ENCODE peak calls at places on chromosome 4, in five cellular contexts. One of them, this sample, is unnamed.

GRCh38 chr4:114734581-114734980 is 136.0 kb downstream of the UGT8 start:
- DNase-seq in fibroblast of lung: peak
- DNase-seq in ovary: no peak
- DNase-seq in NB4: no peak
- DNase-seq in pancreas: no peak
- DNase-seq in this sample: no peak

GRCh38 chr4:40887690-40888089 is 137.9 kb downstream of the NSUN7 start:
- DNase-seq in fibroblast of lung: peak
- DNase-seq in ovary: no peak
- DNase-seq in NB4: peak
- DNase-seq in pancreas: no peak
- DNase-seq in this sample: no peak

GRCh38 chr4:15677507-15677988 is 4.1 kb upstream of the FAM200B start:
- DNase-seq in fibroblast of lung: peak
- DNase-seq in ovary: no peak
- DNase-seq in NB4: no peak
- DNase-seq in pancreas: peak
- DNase-seq in this sample: no peak

GRCh38 chr4:153204247-153205027 is at the start of gene TRIM2:
- DNase-seq in fibroblast of lung: peak
- DNase-seq in ovary: peak
- DNase-seq in NB4: no peak
- DNase-seq in pancreas: peak
- DNase-seq in this sample: no peak

GRCh38 chr4:141391293-141391692 is 170.6 kb downstream of the ZNF330 start:
- DNase-seq in fibroblast of lung: peak
- DNase-seq in ovary: no peak
- DNase-seq in NB4: no peak
- DNase-seq in pancreas: no peak
- DNase-seq in this sample: no peak

GRCh38 chr4:121597346-121597934 is 99.3 kb downstream of the ANXA5 start:
- DNase-seq in fibroblast of lung: peak
- DNase-seq in ovary: no peak
- DNase-seq in NB4: no peak
- DNase-seq in pancreas: no peak
- DNase-seq in this sample: no peak

GRCh38 chr4:127219247-127219646 is 413.5 kb upstream of the INTU start:
- DNase-seq in fibroblast of lung: no peak
- DNase-seq in ovary: no peak
- DNase-seq in NB4: no peak
- DNase-seq in pancreas: no peak
- DNase-seq in this sample: no peak

GRCh38 chr4:38366451-38366850 is 297.5 kb upstream of the KLF3 start:
- DNase-seq in fibroblast of lung: peak
- DNase-seq in ovary: no peak
- DNase-seq in NB4: no peak
- DNase-seq in pancreas: no peak
- DNase-seq in this sample: no peak

GRCh38 chr4:156677136-156677535 is 294.5 kb downstream of the PDGFC start:
- DNase-seq in fibroblast of lung: peak
- DNase-seq in ovary: no peak
- DNase-seq in NB4: peak
- DNase-seq in pancreas: no peak
- DNase-seq in this sample: peak

GRCh38 chr4:70601422-70602039 is 9.5 kb downstream of the AMBN start:
- DNase-seq in fibroblast of lung: peak
- DNase-seq in ovary: no peak
- DNase-seq in NB4: peak
- DNase-seq in pancreas: peak
- DNase-seq in this sample: peak

GRCh38 chr4:163251204-163251603 is 81.2 kb downstream of the NPY1R start:
- DNase-seq in fibroblast of lung: no peak
- DNase-seq in ovary: no peak
- DNase-seq in NB4: peak
- DNase-seq in pancreas: no peak
- DNase-seq in this sample: no peak

GRCh38 chr4:14176613-14177012 is 549.1 kb upstream of the BOD1L1 start:
- DNase-seq in fibroblast of lung: no peak
- DNase-seq in ovary: no peak
- DNase-seq in NB4: no peak
- DNase-seq in pancreas: no peak
- DNase-seq in this sample: no peak

GRCh38 chr4:7785017-7785416 is 154.6 kb downstream of the AFAP1 start:
- DNase-seq in fibroblast of lung: peak
- DNase-seq in ovary: peak
- DNase-seq in NB4: no peak
- DNase-seq in pancreas: no peak
- DNase-seq in this sample: no peak

GRCh38 chr4:8907596-8908205 is 36.1 kb upstream of the HMX1 start:
- DNase-seq in fibroblast of lung: no peak
- DNase-seq in ovary: peak
- DNase-seq in NB4: no peak
- DNase-seq in pancreas: no peak
- DNase-seq in this sample: no peak

GRCh38 chr4:113331811-113332210 is 282.4 kb downstream of the ANK2 start:
- DNase-seq in fibroblast of lung: no peak
- DNase-seq in ovary: no peak
- DNase-seq in NB4: no peak
- DNase-seq in pancreas: no peak
- DNase-seq in this sample: no peak

GRCh38 chr4:8395504-8395903 is 45.0 kb downstream of the ACOX3 start:
- DNase-seq in fibroblast of lung: no peak
- DNase-seq in ovary: no peak
- DNase-seq in NB4: no peak
- DNase-seq in pancreas: no peak
- DNase-seq in this sample: no peak

GRCh38 chr4:108881190-108881589 is 118.3 kb upstream of the ETNPPL start:
- DNase-seq in fibroblast of lung: peak
- DNase-seq in ovary: no peak
- DNase-seq in NB4: no peak
- DNase-seq in pancreas: no peak
- DNase-seq in this sample: no peak

GRCh38 chr4:118279328-118279727 is 73.5 kb downstream of the PRSS12 start:
- DNase-seq in fibroblast of lung: peak
- DNase-seq in ovary: no peak
- DNase-seq in NB4: peak
- DNase-seq in pancreas: no peak
- DNase-seq in this sample: peak

This sample was measured in OCI-LY7.